ENCODE peak calls at places on chromosomes 2 and 18, in four cellular contexts. Q is IMR-90, I is neuronal stem cell, B is H1. W is an unnamed sample.

GRCh38 chr2:173869830-173870229 is 95.3 kb downstream of the SP3 start:
- DNase-seq in Q (no peak), I (no peak), B (no peak), W (no peak)

GRCh38 chr2:12014088-12014960 is 267.9 kb downstream of the LPIN1 start:
- DNase-seq in Q (peak; percentile 70), I (no peak), B (no peak), W (no peak)

GRCh38 chr2:127641846-127642510 is 4.0 kb upstream of the GPR17 start:
- DNase-seq in Q (no peak), I (no peak), B (no peak), W (no peak)

GRCh38 chr2:235543851-235544686 is 50.2 kb downstream of the AGAP1 start:
- DNase-seq in Q (no peak), I (no peak), B (no peak), W (no peak)

GRCh38 chr18:12287131-12287681 is 20.8 kb upstream of the TUBB6 start:
- DNase-seq in Q (no peak), I (no peak), B (no peak), W (no peak)

GRCh38 chr2:239958366-239958765 is 66.8 kb downstream of the NDUFA10 start:
- DNase-seq in Q (no peak), I (no peak), B (no peak), W (no peak)

GRCh38 chr18:75307530-75307929 is 96.9 kb downstream of the TSHZ1 start:
- DNase-seq in Q (no peak), I (no peak), B (no peak), W (no peak)

GRCh38 chr2:227717687-227718567 is at the start of gene SLC19A3:
- DNase-seq in Q (peak; percentile 50), I (peak; percentile 63), B (peak; percentile 49), W (peak; percentile 73)

GRCh38 chr18:63376493-63377053 is 9.6 kb upstream of the KDSR start:
- DNase-seq in Q (peak; percentile 31), I (no peak), B (no peak), W (peak; percentile 41)

GRCh38 chr2:56167616-56168015 is 16.2 kb upstream of the CCDC85A start:
- DNase-seq in Q (no peak), I (no peak), B (no peak), W (peak; percentile 57)

GRCh38 chr2:70111752-70112591 is 24.7 kb downstream of the PCBP1 start:
- DNase-seq in Q (peak; percentile 71), I (no peak), B (no peak), W (peak; percentile 60)

GRCh38 chr18:37552296-37552695 is 13.3 kb downstream of the CELF4 start:
- DNase-seq in Q (no peak), I (no peak), B (no peak), W (no peak)

GRCh38 chr18:58542426-58543159 is 86.3 kb downstream of the ALPK2 start:
- DNase-seq in Q (no peak), I (no peak), B (no peak), W (no peak)

GRCh38 chr2:23689131-23689700 is 237.7 kb downstream of the ATAD2B start:
- DNase-seq in Q (no peak), I (no peak), B (no peak), W (no peak)

GRCh38 chr2:157055660-157056199 is 201.8 kb upstream of the GALNT5 start:
- DNase-seq in Q (peak; percentile 53), I (no peak), B (no peak), W (peak; percentile 29)

GRCh38 chr2:41872646-41873045 is 175.2 kb upstream of the PKDCC start:
- DNase-seq in Q (peak; percentile 37), I (no peak), B (no peak), W (peak; percentile 62)

GRCh38 chr2:239167011-239167673 is 233.7 kb downstream of the HDAC4 start:
- DNase-seq in Q (no peak), I (no peak), B (no peak), W (no peak)

GRCh38 chr2:7795358-7796199 is 878.4 kb downstream of the RNF144A start:
- DNase-seq in Q (peak; percentile 25), I (no peak), B (no peak), W (peak; percentile 20)

GRCh38 chr2:176463527-176463926 is 194.3 kb downstream of the MTX2 start:
- DNase-seq in Q (no peak), I (no peak), B (no peak), W (no peak)

GRCh38 chr18:31101148-31102019 is 837 bp downstream of the DSC2 start:
- DNase-seq in Q (no peak), I (peak; percentile 48), B (no peak), W (peak; percentile 44)

GRCh38 chr2:173906626-173907025 is 58.5 kb downstream of the SP3 start:
- DNase-seq in Q (no peak), I (no peak), B (no peak), W (no peak)

GRCh38 chr2:175903384-175903936 is 98.6 kb downstream of the LNPK start:
- DNase-seq in Q (no peak), I (no peak), B (no peak), W (no peak)

GRCh38 chr2:190123956-190124355 is 61.4 kb upstream of the MSTN start:
- DNase-seq in Q (peak; percentile 83), I (no peak), B (no peak), W (peak; percentile 60)

GRCh38 chr2:217467331-217467730 is 535.5 kb downstream of the TNS1 start:
- DNase-seq in Q (peak; percentile 63), I (no peak), B (no peak), W (no peak)

GRCh38 chr18:59649575-59649974 is 47.6 kb downstream of the CCBE1 start:
- DNase-seq in Q (peak; percentile 64), I (no peak), B (no peak), W (no peak)

GRCh38 chr2:58921676-58922075 is 680.6 kb upstream of the FANCL start:
- DNase-seq in Q (peak; percentile 12), I (no peak), B (no peak), W (no peak)

GRCh38 chr2:174636979-174637378 is 39.4 kb upstream of the WIPF1 start:
- DNase-seq in Q (no peak), I (no peak), B (no peak), W (no peak)

GRCh38 chr2:97931851-97932211 is 63.9 kb downstream of the TMEM131 start:
- DNase-seq in Q (no peak), I (no peak), B (no peak), W (no peak)
- H3K14ac ChIP-seq in Q (no peak overlapping the region), I (no peak overlapping the region), B (no peak overlapping the region), W (no peak overlapping the region)

GRCh38 chr2:48146552-48146951 is 240.3 kb upstream of the FBXO11 start:
- DNase-seq in Q (no peak), I (no peak), B (no peak), W (no peak)

GRCh38 chr2:48144777-48145176 is 238.5 kb upstream of the FBXO11 start:
- DNase-seq in Q (no peak), I (no peak), B (no peak), W (peak; percentile 42)

GRCh38 chr2:48148841-48149240 is 242.5 kb upstream of the FBXO11 start:
- DNase-seq in Q (no peak), I (no peak), B (no peak), W (peak; percentile 39)

GRCh38 chr2:48147719-48148118 is 241.4 kb upstream of the FBXO11 start:
- DNase-seq in Q (no peak), I (no peak), B (no peak), W (no peak)

DNA sequence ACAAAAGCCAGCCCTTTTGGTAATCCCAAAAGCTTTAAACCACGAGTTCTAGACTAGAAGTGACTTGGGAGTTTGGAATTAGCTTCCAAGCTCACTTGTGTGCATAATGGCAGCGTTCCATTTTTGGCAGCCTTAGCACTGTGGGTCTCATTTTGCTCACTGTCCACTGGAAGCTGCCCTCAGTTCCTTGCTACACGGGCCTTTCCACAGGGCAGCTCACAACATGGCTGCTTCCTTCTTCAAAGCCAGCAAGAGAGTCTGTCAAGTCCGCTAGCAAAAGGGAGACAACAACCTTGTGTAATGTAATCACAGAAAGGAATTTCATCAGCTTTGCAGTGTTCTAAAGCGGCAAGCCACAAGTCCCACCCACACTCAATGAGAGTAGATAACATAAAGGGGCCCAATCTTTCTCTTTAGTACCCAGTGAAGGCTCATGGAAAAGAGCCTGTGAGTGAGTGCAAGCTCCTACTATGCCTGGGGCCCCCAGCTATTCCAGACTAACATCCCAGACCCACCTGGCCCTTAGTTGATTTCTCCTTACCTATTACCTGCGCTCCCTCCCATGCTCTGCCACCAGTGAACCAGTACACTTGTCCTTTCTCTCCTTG is 239.7 kb upstream of the FBXO11 start:
- DNase-seq in Q (peak; percentile 30), I (no peak), B (no peak), W (peak; percentile 81)
- H3K4me3 ChIP-seq in Q (no peak overlapping the region), I (no peak overlapping the region), B (no peak overlapping the region), W (no peak overlapping the region)

DNA sequence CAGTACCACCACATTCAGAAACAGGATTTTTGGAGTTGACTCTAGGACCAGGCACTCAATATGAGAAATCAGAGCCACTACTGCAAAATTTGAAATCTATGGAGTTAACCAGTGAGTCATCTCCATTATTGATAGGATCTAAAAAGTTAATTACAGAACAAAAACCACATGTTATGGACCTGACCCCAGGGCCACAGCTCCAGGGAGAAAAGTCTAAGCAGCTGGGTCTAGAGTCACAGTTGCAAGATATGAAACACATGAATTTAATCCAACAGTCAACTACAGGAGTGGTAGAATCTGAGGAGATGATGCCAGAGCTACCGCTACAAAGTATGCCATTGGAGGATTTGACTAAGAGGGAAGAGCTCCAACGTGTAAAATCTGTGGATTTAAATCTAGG is 13.4 kb upstream of the ZNF512 start:
- DNase-seq in Q (peak; percentile 54), I (no peak), B (no peak), W (no peak)
- H3K14ac ChIP-seq in Q (no peak overlapping the region), I (no peak overlapping the region), B (no peak overlapping the region), W (no peak overlapping the region)

GRCh38 chr2:9657083-9657482 is 26.3 kb upstream of the YWHAQ start:
- DNase-seq in Q (no peak), I (no peak), B (no peak), W (peak; percentile 70)

GRCh38 chr2:9656270-9656766 is 25.5 kb upstream of the YWHAQ start:
- DNase-seq in Q (peak; percentile 97), I (no peak), B (no peak), W (peak; percentile 99)

GRCh38 chr2:9654429-9655100 is 23.8 kb upstream of the YWHAQ start:
- DNase-seq in Q (no peak), I (no peak), B (no peak), W (peak; percentile 72)

GRCh38 chr2:9653485-9654271 is 22.9 kb upstream of the YWHAQ start:
- DNase-seq in Q (no peak), I (no peak), B (no peak), W (no peak)

DNA sequence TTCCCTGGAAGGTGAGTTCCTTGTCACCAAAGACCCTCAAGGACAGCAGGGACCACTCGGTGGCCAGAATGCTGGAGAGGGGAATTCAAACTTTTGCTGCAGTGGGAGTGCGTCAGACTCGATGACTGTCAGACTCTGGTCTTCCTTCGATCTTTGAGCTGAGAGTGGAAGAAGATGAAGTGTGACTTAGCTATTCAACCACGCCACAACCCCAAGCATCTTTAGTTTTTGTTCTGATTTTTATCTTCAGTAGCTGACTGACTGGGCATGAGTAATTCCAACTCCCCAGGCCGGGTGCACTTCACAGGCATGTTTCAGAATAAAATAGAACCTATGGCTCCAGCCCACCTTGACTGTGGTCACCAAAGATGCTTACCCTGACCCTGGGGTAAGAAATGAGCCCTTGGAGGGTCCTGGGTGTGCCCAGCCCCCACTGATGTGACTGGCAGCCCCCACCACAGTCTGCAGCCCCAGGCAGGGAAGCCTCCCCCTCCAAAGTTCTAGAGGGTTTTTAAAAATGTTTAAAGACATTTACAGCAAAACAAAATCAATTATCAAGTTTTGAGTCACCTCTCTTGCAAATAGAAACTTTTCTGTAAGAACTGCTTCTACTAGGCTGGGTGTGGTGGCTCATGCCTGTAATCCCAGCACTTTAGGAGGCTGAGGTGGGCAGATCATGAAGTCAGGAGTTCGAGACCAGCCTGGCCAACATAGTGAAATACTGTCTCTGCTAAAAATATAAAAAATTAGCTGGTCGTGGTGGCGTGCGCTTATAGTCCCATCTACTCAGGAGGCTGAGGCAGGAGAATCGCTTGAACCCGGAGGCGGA is 24.9 kb upstream of the YWHAQ start:
- DNase-seq in Q (peak; percentile 94), I (no peak), B (no peak), W (peak; percentile 94)
- H3K4me3 ChIP-seq in Q (no peak overlapping the region), I (no peak overlapping the region), B (no peak overlapping the region), W (no peak overlapping the region)